ENCODE peak calls at places on chromosomes 5 and 9, in nine cellular contexts. One of them, this sample, is unnamed.

GRCh38 chr5:108278285-108279240 is 103.3 kb downstream of the FBXL17 start:
- DNase-seq in thyroid gland: no peak
- DNase-seq in A172: no peak
- DNase-seq in PC-3: no peak
- DNase-seq in glutamatergic neuron: no peak
- DNase-seq in ovary: no peak
- DNase-seq in activated naive CD4-positive, alpha-beta T cell treated with anti-CD3 and anti-CD28 coated beads for 36 hours: peak
- DNase-seq in left ventricle myocardium inferior: peak
- DNase-seq in brain microvascular endothelial cell: no peak
- DNase-seq in this sample: no peak

GRCh38 chr5:37088041-37088440 is 161.1 kb downstream of the CPLANE1 start:
- DNase-seq in ovary: no peak
- DNase-seq in brain microvascular endothelial cell: no peak
- DNase-seq in left ventricle myocardium inferior: no peak
- DNase-seq in thyroid gland: no peak
- DNase-seq in glutamatergic neuron: no peak
- DNase-seq in A172: no peak
- DNase-seq in activated naive CD4-positive, alpha-beta T cell treated with anti-CD3 and anti-CD28 coated beads for 36 hours: no peak
- DNase-seq in PC-3: no peak
- DNase-seq in this sample: no peak

GRCh38 chr9:132141948-132142594 is 19.8 kb upstream of the NTNG2 start:
- DNase-seq in PC-3: no peak
- DNase-seq in glutamatergic neuron: no peak
- DNase-seq in activated naive CD4-positive, alpha-beta T cell treated with anti-CD3 and anti-CD28 coated beads for 36 hours: no peak
- DNase-seq in thyroid gland: no peak
- DNase-seq in ovary: no peak
- DNase-seq in A172: peak
- DNase-seq in brain microvascular endothelial cell: no peak
- DNase-seq in left ventricle myocardium inferior: no peak
- DNase-seq in this sample: no peak

GRCh38 chr5:158843305-158843704 is 256.4 kb downstream of the EBF1 start:
- DNase-seq in A172: no peak
- DNase-seq in thyroid gland: no peak
- DNase-seq in left ventricle myocardium inferior: no peak
- DNase-seq in brain microvascular endothelial cell: no peak
- DNase-seq in PC-3: no peak
- DNase-seq in activated naive CD4-positive, alpha-beta T cell treated with anti-CD3 and anti-CD28 coated beads for 36 hours: no peak
- DNase-seq in glutamatergic neuron: peak
- DNase-seq in ovary: no peak
- DNase-seq in this sample: no peak

GRCh38 chr5:135826221-135826525 is 8.3 kb upstream of the SLC25A48 start:
- DNase-seq in A172: no peak
- DNase-seq in glutamatergic neuron: no peak
- DNase-seq in brain microvascular endothelial cell: no peak
- DNase-seq in activated naive CD4-positive, alpha-beta T cell treated with anti-CD3 and anti-CD28 coated beads for 36 hours: no peak
- DNase-seq in left ventricle myocardium inferior: no peak
- DNase-seq in ovary: no peak
- DNase-seq in PC-3: no peak
- DNase-seq in thyroid gland: no peak
- DNase-seq in this sample: no peak

GRCh38 chr5:133749331-133749985 is 137.1 kb upstream of the FSTL4 start:
- DNase-seq in brain microvascular endothelial cell: no peak
- DNase-seq in activated naive CD4-positive, alpha-beta T cell treated with anti-CD3 and anti-CD28 coated beads for 36 hours: peak
- DNase-seq in A172: no peak
- DNase-seq in left ventricle myocardium inferior: no peak
- DNase-seq in glutamatergic neuron: no peak
- DNase-seq in ovary: no peak
- DNase-seq in thyroid gland: no peak
- DNase-seq in PC-3: no peak
- DNase-seq in this sample: no peak

GRCh38 chr9:121651295-121652036 is at the start of gene DAB2IP:
- DNase-seq in brain microvascular endothelial cell: no peak
- DNase-seq in PC-3: peak
- DNase-seq in glutamatergic neuron: peak
- DNase-seq in thyroid gland: peak
- DNase-seq in activated naive CD4-positive, alpha-beta T cell treated with anti-CD3 and anti-CD28 coated beads for 36 hours: peak
- DNase-seq in ovary: peak
- DNase-seq in left ventricle myocardium inferior: peak
- DNase-seq in A172: no peak
- DNase-seq in this sample: peak

GRCh38 chr9:37996812-37997202 is 72.2 kb downstream of the SHB start:
- DNase-seq in ovary: no peak
- DNase-seq in glutamatergic neuron: no peak
- DNase-seq in PC-3: no peak
- DNase-seq in thyroid gland: no peak
- DNase-seq in A172: no peak
- DNase-seq in activated naive CD4-positive, alpha-beta T cell treated with anti-CD3 and anti-CD28 coated beads for 36 hours: no peak
- DNase-seq in left ventricle myocardium inferior: no peak
- DNase-seq in brain microvascular endothelial cell: no peak
- DNase-seq in this sample: no peak

GRCh38 chr9:93668261-93668871 is 92.0 kb downstream of the PHF2 start:
- DNase-seq in glutamatergic neuron: peak
- DNase-seq in PC-3: no peak
- DNase-seq in brain microvascular endothelial cell: no peak
- DNase-seq in A172: no peak
- DNase-seq in thyroid gland: no peak
- DNase-seq in left ventricle myocardium inferior: peak
- DNase-seq in ovary: peak
- DNase-seq in activated naive CD4-positive, alpha-beta T cell treated with anti-CD3 and anti-CD28 coated beads for 36 hours: no peak
- DNase-seq in this sample: no peak

GRCh38 chr9:99023831-99024230 is 80.1 kb downstream of the COL15A1 start:
- DNase-seq in PC-3: no peak
- DNase-seq in glutamatergic neuron: peak
- DNase-seq in A172: no peak
- DNase-seq in left ventricle myocardium inferior: peak
- DNase-seq in brain microvascular endothelial cell: peak
- DNase-seq in activated naive CD4-positive, alpha-beta T cell treated with anti-CD3 and anti-CD28 coated beads for 36 hours: no peak
- DNase-seq in thyroid gland: peak
- DNase-seq in ovary: peak
- DNase-seq in this sample: no peak

GRCh38 chr5:129074903-129075302 is 19.6 kb upstream of the ISOC1 start:
- DNase-seq in activated naive CD4-positive, alpha-beta T cell treated with anti-CD3 and anti-CD28 coated beads for 36 hours: no peak
- DNase-seq in A172: no peak
- DNase-seq in left ventricle myocardium inferior: no peak
- DNase-seq in brain microvascular endothelial cell: no peak
- DNase-seq in ovary: no peak
- DNase-seq in glutamatergic neuron: no peak
- DNase-seq in thyroid gland: no peak
- DNase-seq in PC-3: peak
- DNase-seq in this sample: no peak

GRCh38 chr9:86578722-86579121 is 224.5 kb upstream of the TUT7 start:
- DNase-seq in activated naive CD4-positive, alpha-beta T cell treated with anti-CD3 and anti-CD28 coated beads for 36 hours: no peak
- DNase-seq in glutamatergic neuron: no peak
- DNase-seq in A172: no peak
- DNase-seq in left ventricle myocardium inferior: no peak
- DNase-seq in ovary: no peak
- DNase-seq in PC-3: no peak
- DNase-seq in thyroid gland: no peak
- DNase-seq in brain microvascular endothelial cell: no peak
- DNase-seq in this sample: no peak

GRCh38 chr9:107895524-107896001 is 406.0 kb upstream of the KLF4 start:
- DNase-seq in ovary: peak
- DNase-seq in thyroid gland: no peak
- DNase-seq in activated naive CD4-positive, alpha-beta T cell treated with anti-CD3 and anti-CD28 coated beads for 36 hours: no peak
- DNase-seq in A172: no peak
- DNase-seq in PC-3: no peak
- DNase-seq in left ventricle myocardium inferior: no peak
- DNase-seq in glutamatergic neuron: no peak
- DNase-seq in brain microvascular endothelial cell: no peak
- DNase-seq in this sample: no peak

GRCh38 chr5:30809907-30810306 is 383.6 kb upstream of the CDH6 start:
- DNase-seq in activated naive CD4-positive, alpha-beta T cell treated with anti-CD3 and anti-CD28 coated beads for 36 hours: no peak
- DNase-seq in A172: no peak
- DNase-seq in thyroid gland: no peak
- DNase-seq in left ventricle myocardium inferior: no peak
- DNase-seq in glutamatergic neuron: no peak
- DNase-seq in ovary: no peak
- DNase-seq in brain microvascular endothelial cell: no peak
- DNase-seq in PC-3: no peak
- DNase-seq in this sample: no peak

GRCh38 chr9:129500166-129500862 is 120.6 kb downstream of the C9orf50 start:
- DNase-seq in activated naive CD4-positive, alpha-beta T cell treated with anti-CD3 and anti-CD28 coated beads for 36 hours: no peak
- DNase-seq in glutamatergic neuron: no peak
- DNase-seq in PC-3: no peak
- DNase-seq in brain microvascular endothelial cell: no peak
- DNase-seq in A172: no peak
- DNase-seq in ovary: peak
- DNase-seq in thyroid gland: no peak
- DNase-seq in left ventricle myocardium inferior: no peak
- DNase-seq in this sample: peak

GRCh38 chr5:56516034-56516433 is 282.9 kb upstream of the ANKRD55 start:
- DNase-seq in thyroid gland: no peak
- DNase-seq in brain microvascular endothelial cell: no peak
- DNase-seq in left ventricle myocardium inferior: no peak
- DNase-seq in A172: no peak
- DNase-seq in ovary: no peak
- DNase-seq in PC-3: no peak
- DNase-seq in activated naive CD4-positive, alpha-beta T cell treated with anti-CD3 and anti-CD28 coated beads for 36 hours: no peak
- DNase-seq in glutamatergic neuron: no peak
- DNase-seq in this sample: no peak

GRCh38 chr5:94901071-94901979 is 282.9 kb downstream of the SLF1 start:
- DNase-seq in ovary: no peak
- DNase-seq in glutamatergic neuron: no peak
- DNase-seq in PC-3: peak
- DNase-seq in A172: peak
- DNase-seq in activated naive CD4-positive, alpha-beta T cell treated with anti-CD3 and anti-CD28 coated beads for 36 hours: no peak
- DNase-seq in thyroid gland: no peak
- DNase-seq in left ventricle myocardium inferior: no peak
- DNase-seq in brain microvascular endothelial cell: peak
- DNase-seq in this sample: no peak

GRCh38 chr9:110069326-110070248 is 138.4 kb downstream of the C9orf152 start:
- DNase-seq in activated naive CD4-positive, alpha-beta T cell treated with anti-CD3 and anti-CD28 coated beads for 36 hours: no peak
- DNase-seq in A172: peak
- DNase-seq in left ventricle myocardium inferior: no peak
- DNase-seq in thyroid gland: peak
- DNase-seq in PC-3: peak
- DNase-seq in ovary: no peak
- DNase-seq in brain microvascular endothelial cell: peak
- DNase-seq in glutamatergic neuron: no peak
- DNase-seq in this sample: no peak

GRCh38 chr5:133864711-133865110 is 103.7 kb downstream of the C5orf15 start:
- DNase-seq in thyroid gland: no peak
- DNase-seq in A172: no peak
- DNase-seq in PC-3: no peak
- DNase-seq in activated naive CD4-positive, alpha-beta T cell treated with anti-CD3 and anti-CD28 coated beads for 36 hours: no peak
- DNase-seq in brain microvascular endothelial cell: no peak
- DNase-seq in left ventricle myocardium inferior: no peak
- DNase-seq in ovary: no peak
- DNase-seq in glutamatergic neuron: no peak
- DNase-seq in this sample: no peak

GRCh38 chr9:80866121-80866520 is 823.2 kb downstream of the TLE1 start:
- DNase-seq in left ventricle myocardium inferior: no peak
- DNase-seq in brain microvascular endothelial cell: no peak
- DNase-seq in glutamatergic neuron: no peak
- DNase-seq in ovary: no peak
- DNase-seq in activated naive CD4-positive, alpha-beta T cell treated with anti-CD3 and anti-CD28 coated beads for 36 hours: no peak
- DNase-seq in thyroid gland: no peak
- DNase-seq in PC-3: no peak
- DNase-seq in A172: no peak
- DNase-seq in this sample: no peak

GRCh38 chr9:22041792-22042191 is 32.7 kb upstream of the CDKN2B start:
- DNase-seq in brain microvascular endothelial cell: no peak
- DNase-seq in activated naive CD4-positive, alpha-beta T cell treated with anti-CD3 and anti-CD28 coated beads for 36 hours: no peak
- DNase-seq in A172: no peak
- DNase-seq in glutamatergic neuron: no peak
- DNase-seq in thyroid gland: peak
- DNase-seq in ovary: no peak
- DNase-seq in PC-3: peak
- DNase-seq in left ventricle myocardium inferior: no peak
- DNase-seq in this sample: no peak

GRCh38 chr9:3968891-3969290 is 331.0 kb downstream of the GLIS3 start:
- DNase-seq in thyroid gland: no peak
- DNase-seq in PC-3: peak
- DNase-seq in left ventricle myocardium inferior: no peak
- DNase-seq in ovary: no peak
- DNase-seq in glutamatergic neuron: no peak
- DNase-seq in A172: peak
- DNase-seq in brain microvascular endothelial cell: no peak
- DNase-seq in activated naive CD4-positive, alpha-beta T cell treated with anti-CD3 and anti-CD28 coated beads for 36 hours: no peak
- DNase-seq in this sample: no peak

This sample was measured in nephron progenitor cell.